ENCODE peak calls at places on chromosomes 1 and 21, in ten cellular contexts. N, T, U, Q, V, P, I, F, W and O are unnamed samples.

GRCh38 chr1:28326980-28327379 is 1.9 kb upstream of the MED18 start:
- DNase-seq in F (no peak), Q (no peak), I (no peak), U (no peak), P (no peak), W (no peak), N (no peak), V (no peak), T (no peak), O (peak)

GRCh38 chr1:55421317-55421716 is 206.2 kb upstream of the USP24 start:
- DNase-seq in I (no peak), N (no peak), P (no peak), Q (no peak), F (no peak), T (no peak), U (no peak), V (no peak), W (no peak), O (no peak)

GRCh38 chr1:246788895-246789338 is 64.7 kb downstream of the SCCPDH start:
- DNase-seq in Q (no peak), W (no peak), F (no peak), I (no peak), P (no peak), T (no peak), V (no peak), N (no peak), U (no peak), O (no peak)

GRCh38 chr1:106748581-106748980 is 307.9 kb upstream of the PRMT6 start:
- DNase-seq in V (no peak), F (no peak), N (no peak), Q (no peak), I (no peak), P (no peak), W (no peak), T (no peak), U (no peak), O (no peak)

GRCh38 chr1:36603461-36603860 is 120.7 kb upstream of the CSF3R start:
- DNase-seq in T (no peak), N (no peak), U (no peak), P (no peak), Q (no peak), F (no peak), W (no peak), I (no peak), V (no peak), O (no peak)

GRCh38 chr1:59549903-59550302 is 253.0 kb downstream of the FGGY start:
- DNase-seq in T (no peak), W (peak), U (peak), V (no peak), F (peak), P (no peak), N (peak), Q (no peak), I (no peak), O (no peak)

GRCh38 chr1:9230869-9231533 is 3.6 kb upstream of the H6PD start:
- DNase-seq in W (no peak), V (no peak), I (no peak), U (no peak), P (no peak), F (no peak), N (no peak), T (peak), Q (no peak), O (no peak)

GRCh38 chr1:38786040-38786436 is 73.5 kb downstream of the RRAGC start:
- DNase-seq in Q (no peak), P (no peak), T (no peak), I (no peak), N (no peak), W (no peak), F (no peak), U (no peak), V (no peak), O (no peak)

GRCh38 chr1:186212574-186213224 is 162.4 kb downstream of the TPR start:
- DNase-seq in T (no peak), U (no peak), W (peak), P (peak), Q (no peak), N (peak), F (no peak), V (peak), I (no peak), O (peak)

GRCh38 chr1:156838972-156839371 is 19.9 kb downstream of the INSRR start:
- DNase-seq in N (no peak), V (peak), P (peak), F (no peak), T (peak), I (no peak), U (no peak), Q (peak), W (peak), O (peak)

GRCh38 chr21:31284797-31285397 is 59.2 kb downstream of the TIAM1 start:
- DNase-seq in F (no peak), W (no peak), T (no peak), V (peak), N (no peak), P (no peak), I (no peak), U (no peak), Q (no peak), O (no peak)

DNA sequence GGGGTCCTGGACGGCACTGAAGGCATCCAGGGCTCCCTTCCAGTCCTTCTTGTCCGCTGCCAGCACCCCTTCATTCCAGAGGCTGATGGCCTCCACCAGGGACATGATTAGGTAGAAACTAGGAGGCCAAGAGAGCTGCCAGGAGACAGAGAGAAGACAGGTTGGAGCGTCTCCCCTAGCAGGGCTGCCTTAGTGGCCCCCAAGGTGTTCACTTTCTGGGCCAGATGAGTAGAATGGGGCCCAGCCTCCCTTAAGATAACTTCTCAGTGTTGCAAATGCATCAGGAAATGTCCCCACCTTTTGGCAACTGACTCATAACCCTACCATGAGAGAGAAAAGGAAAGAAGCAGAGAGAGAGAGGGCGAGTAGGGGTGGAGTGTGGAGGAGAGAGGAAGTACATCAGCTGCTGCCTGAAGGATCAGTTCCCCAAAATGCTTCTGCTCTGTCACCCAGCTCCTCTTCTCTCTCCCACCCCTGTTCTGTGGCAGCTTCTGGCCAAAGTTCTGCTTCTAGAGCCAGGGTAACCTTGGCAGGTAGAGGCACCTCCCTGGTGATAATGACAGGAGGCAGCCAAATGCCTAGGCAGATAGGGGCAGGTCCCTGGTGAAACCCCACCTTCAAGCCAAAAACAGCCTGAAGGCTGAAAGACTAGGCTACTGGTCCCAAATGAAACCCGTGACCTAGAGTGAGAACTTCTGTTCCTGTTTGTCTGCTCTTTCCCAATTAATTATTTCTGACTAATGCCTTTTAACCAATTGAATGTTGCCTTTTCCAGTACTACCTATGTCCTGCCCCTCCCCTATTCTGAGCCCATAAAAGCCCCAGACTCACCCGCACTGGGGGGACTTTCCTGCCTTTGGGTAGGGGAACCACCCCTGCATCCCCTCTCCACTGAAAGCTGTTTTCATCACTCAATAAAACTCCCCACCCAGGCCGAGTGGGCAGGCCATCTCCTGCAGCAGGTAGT is at the start of gene NCF2:
- DNase-seq in P (peak), N (no peak), I (no peak), F (no peak), V (no peak), U (no peak), T (peak), W (no peak), Q (peak), O (peak)
- TF ChIP-seq POLR2A in P (peak), N (no peak), I (no peak), F (no peak), V (no peak), U (no peak), T (no peak), W (no peak), Q (no peak), O (no peak)

GRCh38 chr1:206772228-206773002 is at the start of gene IL10:
- DNase-seq in N (no peak), P (no peak), U (peak), Q (no peak), T (no peak), W (peak), V (no peak), F (no peak), I (no peak), O (no peak)
- TF ChIP-seq POLR2A in N (no peak), P (no peak), U (no peak), Q (no peak), T (no peak), W (no peak), V (no peak), F (no peak), I (no peak), O (no peak)

DNA sequence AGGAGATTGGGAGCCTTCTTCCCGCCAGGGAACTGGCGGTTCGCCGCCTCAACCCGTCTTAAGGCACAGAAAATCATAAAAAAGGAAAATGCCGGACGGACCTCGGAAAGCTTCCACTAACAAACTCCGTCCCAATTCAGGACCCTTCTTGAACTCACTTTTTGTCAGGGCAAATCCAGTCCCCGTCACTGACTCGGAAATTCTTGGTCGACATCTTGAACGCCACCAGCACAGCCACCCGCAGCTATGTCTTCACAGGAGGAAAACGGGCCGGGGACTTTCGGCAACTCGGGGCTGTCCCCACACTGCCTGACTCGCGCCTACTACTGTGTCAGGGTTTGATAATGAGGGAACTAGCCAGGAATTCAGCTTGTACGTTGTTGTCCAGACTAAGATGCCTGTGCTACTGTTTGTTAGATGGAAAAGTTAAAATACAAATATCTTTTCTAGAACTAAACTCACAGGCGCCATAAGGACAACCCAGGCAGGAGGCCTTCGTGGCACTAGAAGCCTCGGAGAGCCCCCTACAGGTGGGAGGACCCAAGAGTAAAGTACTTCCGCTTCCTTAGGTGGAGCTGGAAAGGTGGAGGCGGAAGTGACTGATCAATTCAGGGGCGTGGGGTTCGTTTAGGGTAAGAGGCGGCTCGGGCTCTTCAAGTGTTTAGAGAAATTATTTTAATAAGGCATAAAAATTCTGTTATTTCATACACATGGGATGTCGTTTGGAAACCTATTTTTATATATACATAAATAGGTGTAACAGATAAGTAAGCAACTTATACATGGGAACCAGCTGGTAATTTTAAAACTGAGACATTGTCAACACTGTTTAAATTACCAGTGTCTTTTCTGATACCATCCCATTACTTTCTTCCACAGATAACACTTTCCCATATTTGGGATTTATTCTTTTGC is at the start of gene ZRANB2:
- DNase-seq in V (peak), I (peak), P (peak), Q (peak), F (peak), W (peak), T (peak), U (peak), N (peak), O (peak)
- TF ChIP-seq POLR2A in V (peak), I (peak), P (peak), Q (peak), F (no peak), W (peak), T (peak), U (peak), N (peak), O (peak)

DNA sequence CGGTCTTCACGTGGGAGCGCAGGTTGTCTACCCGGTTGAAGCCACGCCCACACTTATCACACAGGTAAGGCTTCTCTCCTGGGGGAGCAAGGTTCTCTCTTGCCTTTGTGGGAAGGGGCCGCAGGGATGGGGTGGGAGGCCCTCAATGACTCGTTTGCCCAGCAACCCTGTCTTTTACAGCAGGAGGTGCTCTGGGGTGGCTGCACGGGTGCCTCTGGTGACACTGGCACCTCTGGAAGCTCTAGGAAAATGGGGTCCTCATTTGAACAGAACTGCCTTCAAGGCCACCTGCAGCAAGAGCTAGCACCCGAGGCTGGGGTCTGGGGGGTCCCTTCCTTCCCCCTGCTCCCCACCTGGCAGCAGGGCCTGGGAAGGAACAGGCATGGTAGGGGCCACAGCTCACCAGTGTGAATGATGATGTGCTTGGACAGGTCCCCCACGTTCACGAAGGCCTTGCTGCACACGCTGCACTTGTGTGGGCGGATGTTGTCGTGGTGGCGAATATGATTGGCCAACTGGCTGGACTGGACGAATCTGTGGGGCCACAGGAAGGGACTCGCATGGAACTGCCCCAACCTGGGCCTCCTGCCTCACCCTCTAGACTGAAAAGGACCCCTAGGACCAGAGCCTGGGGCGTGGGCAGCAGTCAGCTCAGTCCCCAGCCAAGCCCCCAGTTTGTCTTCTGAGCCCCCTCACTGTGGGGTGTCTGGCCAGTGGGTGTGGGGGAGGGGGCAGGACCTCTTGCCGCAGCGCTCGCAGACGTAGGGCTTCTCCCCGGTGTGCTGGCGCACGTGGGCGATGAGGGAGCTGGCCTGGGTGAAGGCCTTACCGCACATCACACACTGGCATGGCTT is 33.0 kb downstream of the ZBTB17 start:
- DNase-seq in U (no peak), Q (peak), F (no peak), V (no peak), W (no peak), I (no peak), P (no peak), N (peak), T (no peak), O (no peak)
- TF ChIP-seq POLR2A in U (no peak), Q (no peak), F (no peak), V (no peak), W (no peak), I (no peak), P (peak), N (no peak), T (no peak), O (no peak)

GRCh38 chr1:12181568-12181967 is 14.8 kb downstream of the TNFRSF1B start:
- DNase-seq in U (no peak), W (no peak), F (no peak), T (peak), I (no peak), P (no peak), Q (no peak), V (no peak), N (no peak), O (no peak)
- TF ChIP-seq POLR2A in U (no peak), W (no peak), F (no peak), T (no peak), I (no peak), P (no peak), Q (no peak), V (no peak), N (no peak), O (no peak)

GRCh38 chr1:160225345-160225744 is 20.2 kb downstream of the PEA15 start:
- DNase-seq in U (no peak), N (no peak), V (no peak), I (no peak), T (no peak), P (no peak), F (no peak), W (no peak), Q (no peak), O (no peak)

GRCh38 chr1:160228431-160228830 is 23.2 kb downstream of the PEA15 start:
- DNase-seq in W (no peak), F (no peak), T (no peak), Q (no peak), V (no peak), U (no peak), P (no peak), I (no peak), N (no peak), O (no peak)

GRCh38 chr1:160227045-160227444 is 21.9 kb downstream of the PEA15 start:
- DNase-seq in U (no peak), P (no peak), F (no peak), I (no peak), V (no peak), N (no peak), W (no peak), T (no peak), Q (no peak), O (no peak)

GRCh38 chr1:160226623-160227022 is 21.4 kb downstream of the PEA15 start:
- DNase-seq in W (no peak), P (no peak), V (no peak), T (no peak), N (no peak), F (no peak), U (no peak), Q (no peak), I (no peak), O (no peak)

GRCh38 chr1:160227561-160227960 is 22.4 kb downstream of the PEA15 start:
- DNase-seq in T (no peak), P (no peak), N (no peak), F (no peak), U (no peak), Q (no peak), W (no peak), V (no peak), I (no peak), O (no peak)
- TF ChIP-seq POLR2A in T (no peak), P (no peak), N (no peak), F (no peak), U (no peak), Q (no peak), W (no peak), V (no peak), I (no peak), O (no peak)

GRCh38 chr1:235069577-235070563 is 58.8 kb downstream of the TOMM20 start:
- DNase-seq in T (peak), I (no peak), V (no peak), P (no peak), N (no peak), Q (peak), U (peak), F (peak), W (peak), O (no peak)
- TF ChIP-seq POLR2A in T (no peak), I (no peak), V (no peak), P (no peak), N (no peak), Q (no peak), U (peak), F (no peak), W (no peak), O (no peak)